ENCODE peak calls at places on chromosomes 7 and 10, in eight cellular contexts. Q is spleen, I is GM12878, Y is sigmoid colon, H is breast epithelium, D is stomach, R is H1, A is prostate gland. B is an unnamed sample.

GRCh38 chr10:59283456-59284082 is 78.8 kb downstream of the FAM13C start:
- DNase-seq in R (no peak), Q (no peak), Y (no peak), A (no peak), D (no peak), I (no peak), H (no peak), B (no peak)

GRCh38 chr7:36723951-36724664 is at the start of gene AOAH:
- DNase-seq in D (peak; percentile 64), H (no peak), Q (peak; percentile 94), Y (peak; percentile 74), I (no peak), A (no peak), R (no peak), B (no peak)

GRCh38 chr7:73611017-73611555 is 13.2 kb downstream of the MLXIPL start:
- DNase-seq in Q (no peak), H (no peak), R (no peak), Y (no peak), A (no peak), I (no peak), D (no peak), B (no peak)

GRCh38 chr7:131649003-131649541 is 92.6 kb upstream of the PODXL start:
- DNase-seq in I (no peak), H (no peak), A (no peak), Q (peak; percentile 60), R (no peak), Y (no peak), D (no peak), B (no peak)

GRCh38 chr7:98133181-98133580 is 26.5 kb downstream of the LMTK2 start:
- DNase-seq in I (peak; percentile 63), R (no peak), Q (no peak), D (no peak), Y (no peak), H (no peak), A (no peak), B (no peak)

GRCh38 chr10:72061491-72061890 is 26.9 kb downstream of the SPOCK2 start:
- DNase-seq in R (peak; percentile 71), I (no peak), Y (no peak), H (no peak), Q (no peak), A (no peak), D (no peak), B (no peak)

GRCh38 chr10:129161184-129161583 is 305.9 kb upstream of the MGMT start:
- DNase-seq in I (no peak), D (no peak), H (no peak), Y (no peak), R (no peak), A (no peak), Q (no peak), B (no peak)

GRCh38 chr10:77770868-77771175 is 133.2 kb upstream of the KCNMA1 start:
- DNase-seq in Q (no peak), I (no peak), H (no peak), R (no peak), A (no peak), Y (no peak), D (no peak), B (no peak)

GRCh38 chr10:116138897-116139296 is 134.1 kb downstream of the GFRA1 start:
- DNase-seq in H (peak; percentile 64), Q (no peak), Y (no peak), I (no peak), D (no peak), A (no peak), R (no peak), B (no peak)

GRCh38 chr7:128939075-128939860 is 1.5 kb downstream of the IRF5 start:
- DNase-seq in A (no peak), I (peak; percentile 65), R (no peak), Y (no peak), D (no peak), H (no peak), Q (peak; percentile 81), B (peak; percentile 69)

GRCh38 chr7:18762189-18762588 is 266.6 kb downstream of the HDAC9 start:
- DNase-seq in H (no peak), Y (no peak), A (no peak), Q (no peak), D (no peak), I (no peak), R (no peak), B (no peak)

GRCh38 chr7:35793225-35793579 is 7.7 kb upstream of the SEPTIN7 start:
- DNase-seq in I (no peak), A (no peak), R (no peak), Y (no peak), D (no peak), H (no peak), Q (no peak), B (no peak)

GRCh38 chr7:153887756-153888591 is 164.2 kb upstream of the DPP6 start:
- DNase-seq in R (peak; percentile 72), I (no peak), H (no peak), A (no peak), Q (no peak), D (no peak), Y (no peak), B (no peak)

GRCh38 chr10:103855852-103856496 is 598 bp upstream of the SH3PXD2A start:
- DNase-seq in R (peak; percentile 69), I (no peak), A (no peak), Q (no peak), H (no peak), Y (peak; percentile 60), D (no peak), B (no peak)

GRCh38 chr10:88531383-88532092 is 51.6 kb downstream of the RNLS start:
- DNase-seq in Q (no peak), D (no peak), H (no peak), R (no peak), A (no peak), I (no peak), Y (no peak), B (no peak)

GRCh38 chr7:111362660-111363059 is 199.6 kb downstream of the IMMP2L start:
- DNase-seq in R (no peak), Q (no peak), D (no peak), H (no peak), Y (no peak), I (no peak), A (no peak), B (no peak)

DNA sequence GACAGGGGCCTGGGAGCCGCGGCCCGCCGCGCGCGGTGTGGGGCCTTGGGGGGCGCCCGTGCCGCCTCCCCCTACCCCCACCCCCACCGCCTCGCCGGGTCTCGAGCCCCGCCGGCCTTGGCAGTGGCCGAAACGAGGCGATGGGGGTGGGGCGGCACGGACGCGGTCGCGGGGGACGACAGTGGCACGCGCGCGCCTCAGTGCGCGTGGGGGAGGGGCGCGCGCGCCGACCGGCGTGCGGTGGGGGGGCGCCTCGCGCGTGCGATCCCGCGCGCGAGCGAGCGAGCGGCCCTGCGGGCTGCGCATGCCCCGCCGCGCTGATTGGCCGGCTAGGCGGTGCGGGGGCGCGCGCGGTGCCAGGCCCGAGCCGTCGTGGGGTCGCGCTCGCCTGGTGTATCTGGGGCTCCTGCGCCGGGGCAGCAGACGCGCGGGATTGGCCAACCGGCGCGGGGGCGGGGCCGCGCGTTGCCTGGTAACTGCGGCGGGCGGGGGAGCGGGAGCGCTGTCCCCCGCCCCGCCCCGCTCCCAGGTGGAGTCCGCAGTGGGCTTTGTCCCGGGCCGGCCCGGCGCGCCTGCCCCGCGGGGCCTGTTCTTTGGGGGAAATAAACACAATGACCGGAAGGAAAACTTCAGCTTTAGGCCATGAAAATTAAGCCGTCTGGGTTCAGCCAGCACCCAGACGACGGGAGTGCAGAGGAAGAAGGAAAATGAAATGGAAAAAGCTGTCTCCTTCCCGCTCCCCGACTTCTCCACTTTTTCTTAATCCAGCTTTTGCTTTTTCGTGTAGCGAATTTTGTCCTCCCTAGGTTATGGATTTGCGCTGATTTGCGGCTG is 870 bp downstream of the GTF2I start:
- DNase-seq in H (peak; percentile 91), I (no peak), Y (peak; percentile 96), Q (peak; percentile 97), A (peak; percentile 94), R (peak; percentile 94), D (peak; percentile 95), B (no peak)
- TF ChIP-seq POLR2A in H (no peak), I (no peak), Y (no peak), Q (no peak), A (peak; percentile 51), R (peak; percentile 64), D (no peak), B (no peak)

GRCh38 chr10:43865275-43866135 is 216.8 kb upstream of the ZNF32 start:
- DNase-seq in Y (no peak), I (no peak), Q (no peak), D (no peak), A (no peak), R (peak; percentile 29), H (no peak), B (peak; percentile 81)

GRCh38 chr10:43863270-43863669 is 214.6 kb upstream of the ZNF32 start:
- DNase-seq in Y (no peak), A (no peak), H (no peak), I (no peak), D (no peak), R (peak; percentile 30), Q (no peak), B (peak; percentile 82)

GRCh38 chr10:43864622-43865021 is 215.9 kb upstream of the ZNF32 start:
- DNase-seq in Y (no peak), A (no peak), R (peak; percentile 11), H (no peak), I (no peak), D (no peak), Q (no peak), B (peak; percentile 46)

GRCh38 chr10:43862756-43863155 is 214.1 kb upstream of the ZNF32 start:
- DNase-seq in Y (no peak), H (no peak), R (peak; percentile 11), Q (no peak), I (no peak), A (no peak), D (no peak), B (no peak)

DNA sequence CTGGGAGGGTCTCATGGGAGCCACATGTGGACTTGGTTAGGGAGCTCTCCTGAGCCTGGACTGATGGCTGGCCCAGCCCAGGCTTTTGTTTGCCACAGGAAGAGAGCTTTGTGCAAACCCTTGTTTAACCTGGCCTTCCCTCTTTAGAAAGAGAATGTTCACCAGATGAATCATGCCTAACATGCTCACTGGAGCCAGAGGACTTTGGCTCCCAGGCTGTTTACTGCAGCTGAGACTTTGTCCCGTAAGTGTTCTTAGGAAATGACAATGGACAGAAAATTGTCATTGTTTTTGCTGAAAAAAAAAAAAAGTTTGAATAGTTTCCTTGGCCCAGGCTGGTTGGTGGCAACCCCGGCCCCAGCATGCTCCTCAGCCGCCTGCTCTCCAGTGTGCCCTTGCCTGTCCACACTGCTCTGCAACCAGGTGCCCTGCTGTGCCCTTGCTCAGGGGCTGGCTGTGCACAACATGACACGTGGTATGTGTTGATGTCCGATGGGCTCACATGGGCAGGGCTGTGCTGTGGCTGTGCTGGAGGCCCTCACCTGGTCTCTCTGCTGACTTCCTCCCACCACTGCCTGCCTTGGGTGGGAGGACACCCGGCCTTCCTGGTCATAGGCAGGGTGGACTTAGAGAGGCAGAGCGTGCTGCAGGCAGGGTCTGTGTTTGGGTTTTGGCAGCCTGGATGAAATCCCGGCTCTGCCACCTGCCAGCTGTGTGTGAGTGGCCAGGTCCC is 215.3 kb upstream of the ZNF32 start:
- DNase-seq in I (no peak), Q (no peak), Y (no peak), R (peak; percentile 11), A (no peak), H (no peak), D (peak; percentile 47), B (peak; percentile 89)
- TF ChIP-seq POLR2AphosphoS5 in I (no peak), Q (no peak), Y (no peak), R (no peak), A (peak; percentile 41), H (peak; percentile 42), D (peak; percentile 13), B (peak; percentile 32)

GRCh38 chr10:12348870-12349627 is at the start of gene CAMK1D:
- DNase-seq in D (peak; percentile 77), Y (peak; percentile 94), A (peak; percentile 77), I (no peak), H (peak; percentile 70), R (peak; percentile 86), Q (peak; percentile 97), B (no peak)
- H3K27ac ChIP-seq in D (peak within 1 kb of the TSS; percentile 70), Y (peak within 1 kb of the TSS; percentile 95), A (peak within 1 kb of the TSS; percentile 84), I (peak within 1 kb of the TSS; percentile 67), H (peak within 1 kb of the TSS; percentile 73), R (no peak within 1 kb of the TSS), Q (peak within 1 kb of the TSS; percentile 84), B (peak within 1 kb of the TSS; percentile 94)

GRCh38 chr10:114404171-114405010 is at the start of gene AFAP1L2:
- DNase-seq in Q (no peak), H (no peak), Y (peak; percentile 69), D (peak; percentile 57), R (peak; percentile 77), A (no peak), I (no peak), B (no peak)
- TF ChIP-seq POLR2A in Q (no peak), H (peak; percentile 25), Y (no peak), D (no peak), R (no peak), A (peak; percentile 84), I (no peak), B (no peak)

B was measured in vagina.